ENCODE peak calls at places on chromosomes 4 and X, in six cellular contexts. One of them, this sample, is unnamed.

GRCh38 chr4:85514117-85514516 is 39.2 kb downstream of the ARHGAP24 start:
- DNase-seq in heart right ventricle: no peak
- DNase-seq in CD8-positive, alpha-beta T cell: no peak
- DNase-seq in OCI-LY7: no peak
- DNase-seq in heart left ventricle: no peak
- DNase-seq in right atrium auricular region: no peak
- DNase-seq in this sample: no peak

GRCh38 chr4:749771-750666 is 44.4 kb downstream of the PCGF3 start:
- DNase-seq in heart right ventricle: no peak
- DNase-seq in CD8-positive, alpha-beta T cell: no peak
- DNase-seq in heart left ventricle: no peak
- DNase-seq in OCI-LY7: no peak
- DNase-seq in right atrium auricular region: peak; percentile 65
- DNase-seq in this sample: peak; percentile 31

GRCh38 chr4:87659247-87659931 is 9.3 kb downstream of the DMP1 start:
- DNase-seq in heart left ventricle: no peak
- DNase-seq in OCI-LY7: no peak
- DNase-seq in CD8-positive, alpha-beta T cell: no peak
- DNase-seq in heart right ventricle: no peak
- DNase-seq in right atrium auricular region: no peak
- DNase-seq in this sample: no peak

GRCh38 chrX:3659761-3660160 is 53.7 kb downstream of the PRKX start:
- DNase-seq in heart left ventricle: no peak
- DNase-seq in OCI-LY7: no peak
- DNase-seq in heart right ventricle: no peak
- DNase-seq in CD8-positive, alpha-beta T cell: no peak
- DNase-seq in right atrium auricular region: no peak
- DNase-seq in this sample: no peak

GRCh38 chr4:105666693-105667092 is 41.8 kb downstream of the INTS12 start:
- DNase-seq in OCI-LY7: peak; percentile 19
- DNase-seq in CD8-positive, alpha-beta T cell: no peak
- DNase-seq in right atrium auricular region: no peak
- DNase-seq in heart left ventricle: no peak
- DNase-seq in heart right ventricle: no peak
- DNase-seq in this sample: no peak

GRCh38 chr4:152352645-152353116 is 183.2 kb downstream of the FBXW7 start:
- DNase-seq in right atrium auricular region: peak; percentile 62
- DNase-seq in CD8-positive, alpha-beta T cell: peak; percentile 1
- DNase-seq in heart right ventricle: peak; percentile 80
- DNase-seq in OCI-LY7: peak; percentile 8
- DNase-seq in heart left ventricle: no peak
- DNase-seq in this sample: no peak

GRCh38 chr4:87853108-87853507 is 20.3 kb downstream of the MEPE start:
- DNase-seq in heart right ventricle: no peak
- DNase-seq in right atrium auricular region: no peak
- DNase-seq in OCI-LY7: peak; percentile 33
- DNase-seq in heart left ventricle: no peak
- DNase-seq in CD8-positive, alpha-beta T cell: no peak
- DNase-seq in this sample: no peak

GRCh38 chr4:26723216-26723615 is 137.4 kb upstream of the STIM2 start:
- DNase-seq in heart left ventricle: no peak
- DNase-seq in OCI-LY7: peak; percentile 43
- DNase-seq in heart right ventricle: no peak
- DNase-seq in CD8-positive, alpha-beta T cell: no peak
- DNase-seq in right atrium auricular region: no peak
- DNase-seq in this sample: no peak

GRCh38 chrX:20623448-20623847 is 356.7 kb upstream of the RPS6KA3 start:
- DNase-seq in heart right ventricle: no peak
- DNase-seq in right atrium auricular region: no peak
- DNase-seq in CD8-positive, alpha-beta T cell: no peak
- DNase-seq in OCI-LY7: no peak
- DNase-seq in heart left ventricle: no peak
- DNase-seq in this sample: no peak

GRCh38 chr4:13525606-13526281 is 18.6 kb downstream of the NKX3-2 start:
- DNase-seq in heart left ventricle: no peak
- DNase-seq in right atrium auricular region: no peak
- DNase-seq in heart right ventricle: no peak
- DNase-seq in CD8-positive, alpha-beta T cell: no peak
- DNase-seq in OCI-LY7: no peak
- DNase-seq in this sample: no peak

GRCh38 chr4:185305979-185306442 is 89.7 kb downstream of the LRP2BP start:
- DNase-seq in CD8-positive, alpha-beta T cell: no peak
- DNase-seq in heart right ventricle: no peak
- DNase-seq in right atrium auricular region: no peak
- DNase-seq in heart left ventricle: no peak
- DNase-seq in OCI-LY7: no peak
- DNase-seq in this sample: no peak

GRCh38 chr4:168659971-168660465 is 163.2 kb downstream of the PALLD start:
- DNase-seq in heart left ventricle: no peak
- DNase-seq in right atrium auricular region: no peak
- DNase-seq in heart right ventricle: no peak
- DNase-seq in OCI-LY7: no peak
- DNase-seq in CD8-positive, alpha-beta T cell: no peak
- DNase-seq in this sample: no peak
- H3K4me1 ChIP-seq in heart left ventricle: peaks cover 23% of the 10 kb centered on the region
- H3K4me1 ChIP-seq in right atrium auricular region: no peaks in the 10 kb centered on the region
- H3K4me1 ChIP-seq in heart right ventricle: peaks cover 7% of the 10 kb centered on the region
- H3K4me1 ChIP-seq in OCI-LY7: no peaks in the 10 kb centered on the region
- H3K4me1 ChIP-seq in CD8-positive, alpha-beta T cell: no peaks in the 10 kb centered on the region
- H3K4me1 ChIP-seq in this sample: no peaks in the 10 kb centered on the region

DNA sequence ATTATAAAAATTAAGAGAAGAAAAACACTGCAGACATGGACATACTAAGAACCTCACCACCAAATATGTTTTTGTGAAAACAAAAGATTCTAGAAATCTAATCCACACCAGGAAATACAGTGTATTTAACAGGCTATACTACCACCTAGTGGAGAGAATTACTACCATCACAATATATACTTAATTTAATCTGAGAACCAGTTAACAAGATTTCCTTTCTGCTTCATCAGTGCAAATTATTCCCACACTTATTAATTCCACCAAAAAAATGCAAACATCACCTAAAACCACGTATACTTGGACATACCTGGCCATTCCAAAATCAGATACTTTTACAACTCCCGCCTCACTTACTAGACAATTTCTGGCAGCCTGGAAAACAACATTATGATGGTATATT is 7.0 kb upstream of the TXK start:
- DNase-seq in right atrium auricular region: no peak
- DNase-seq in OCI-LY7: peak; percentile 69
- DNase-seq in heart left ventricle: no peak
- DNase-seq in heart right ventricle: no peak
- DNase-seq in CD8-positive, alpha-beta T cell: no peak
- DNase-seq in this sample: no peak
- TF ChIP-seq CTCF in right atrium auricular region: peak; percentile 36
- TF ChIP-seq CTCF in OCI-LY7: peak; percentile 86
- TF ChIP-seq CTCF in heart left ventricle: peak; percentile 43
- TF ChIP-seq CTCF in heart right ventricle: peak; percentile 25
- TF ChIP-seq CTCF in CD8-positive, alpha-beta T cell: peak; percentile 72
- TF ChIP-seq CTCF in this sample: no peak

GRCh38 chr4:89294583-89295244 is 12.9 kb downstream of the GPRIN3 start:
- DNase-seq in heart right ventricle: no peak
- DNase-seq in right atrium auricular region: no peak
- DNase-seq in OCI-LY7: peak; percentile 81
- DNase-seq in CD8-positive, alpha-beta T cell: no peak
- DNase-seq in heart left ventricle: no peak
- DNase-seq in this sample: no peak
- H3K4me1 ChIP-seq in heart right ventricle: peaks cover 99% of the 10 kb centered on the region
- H3K4me1 ChIP-seq in right atrium auricular region: no peaks in the 10 kb centered on the region
- H3K4me1 ChIP-seq in OCI-LY7: peaks cover 85% of the 10 kb centered on the region
- H3K4me1 ChIP-seq in CD8-positive, alpha-beta T cell: peaks cover 80% of the 10 kb centered on the region
- H3K4me1 ChIP-seq in heart left ventricle: peaks cover 66% of the 10 kb centered on the region
- H3K4me1 ChIP-seq in this sample: peaks cover 56% of the 10 kb centered on the region

DNA sequence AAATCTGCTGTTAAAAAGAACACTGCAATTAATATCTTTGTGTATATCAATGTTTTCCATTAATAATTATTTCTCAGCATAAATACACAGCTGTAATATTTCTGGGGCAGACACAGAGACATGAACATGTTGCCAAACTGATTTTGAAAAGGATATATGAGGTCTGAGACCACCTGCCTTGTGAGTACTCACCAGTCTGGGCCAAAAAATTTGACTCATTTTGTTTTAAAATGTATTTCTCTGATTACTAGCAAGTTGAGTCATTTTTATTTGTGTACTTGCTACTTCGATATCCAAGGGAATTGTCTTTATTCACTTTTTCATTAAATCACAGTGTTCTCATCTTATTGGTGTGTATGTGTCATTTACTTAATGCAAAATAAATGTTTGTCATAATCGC is 8.5 kb upstream of the RAI2 start:
- DNase-seq in OCI-LY7: no peak
- DNase-seq in right atrium auricular region: no peak
- DNase-seq in heart right ventricle: no peak
- DNase-seq in CD8-positive, alpha-beta T cell: no peak
- DNase-seq in heart left ventricle: no peak
- DNase-seq in this sample: no peak
- TF ChIP-seq CTCF in OCI-LY7: no peak
- TF ChIP-seq CTCF in right atrium auricular region: no peak
- TF ChIP-seq CTCF in heart right ventricle: no peak
- TF ChIP-seq CTCF in CD8-positive, alpha-beta T cell: no peak
- TF ChIP-seq CTCF in heart left ventricle: no peak
- TF ChIP-seq CTCF in this sample: no peak

GRCh38 chrX:15947648-15948317 is 93.2 kb upstream of the AP1S2 start:
- DNase-seq in heart left ventricle: no peak
- DNase-seq in heart right ventricle: no peak
- DNase-seq in CD8-positive, alpha-beta T cell: no peak
- DNase-seq in OCI-LY7: no peak
- DNase-seq in right atrium auricular region: no peak
- DNase-seq in this sample: no peak
- H3K4me1 ChIP-seq in heart left ventricle: no peaks in the 10 kb centered on the region
- H3K4me1 ChIP-seq in heart right ventricle: peaks cover 11% of the 10 kb centered on the region
- H3K4me1 ChIP-seq in CD8-positive, alpha-beta T cell: no peaks in the 10 kb centered on the region
- H3K4me1 ChIP-seq in OCI-LY7: no peaks in the 10 kb centered on the region
- H3K4me1 ChIP-seq in right atrium auricular region: no peaks in the 10 kb centered on the region
- H3K4me1 ChIP-seq in this sample: no peaks in the 10 kb centered on the region

DNA sequence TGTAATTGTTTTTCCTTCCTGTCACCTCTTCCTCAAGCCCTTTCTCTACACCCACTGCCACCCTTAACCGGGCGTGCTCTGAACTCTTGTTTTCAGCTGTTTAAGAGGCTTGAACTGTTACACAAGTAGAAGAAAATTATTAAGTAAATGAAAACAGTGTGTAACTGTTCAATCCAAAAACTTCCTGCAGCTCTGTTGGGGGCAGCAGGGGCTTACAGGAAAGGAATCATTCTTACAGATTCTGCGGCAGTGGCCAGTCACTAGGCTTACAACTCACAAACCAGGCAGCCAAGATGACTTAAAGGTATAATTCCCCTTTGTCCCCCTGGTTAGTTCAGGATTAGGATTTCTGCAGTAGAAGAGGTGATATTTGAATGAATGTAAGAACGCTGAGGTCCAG is 70.2 kb upstream of the ETNPPL start:
- DNase-seq in heart left ventricle: no peak
- DNase-seq in heart right ventricle: no peak
- DNase-seq in CD8-positive, alpha-beta T cell: no peak
- DNase-seq in OCI-LY7: no peak
- DNase-seq in right atrium auricular region: no peak
- DNase-seq in this sample: no peak
- TF ChIP-seq CTCF in heart left ventricle: no peak
- TF ChIP-seq CTCF in heart right ventricle: no peak
- TF ChIP-seq CTCF in CD8-positive, alpha-beta T cell: no peak
- TF ChIP-seq CTCF in OCI-LY7: no peak
- TF ChIP-seq CTCF in right atrium auricular region: no peak
- TF ChIP-seq CTCF in this sample: no peak

GRCh38 chr4:10117424-10118354 is 1.1 kb upstream of the WDR1 start:
- DNase-seq in right atrium auricular region: no peak
- DNase-seq in heart left ventricle: no peak
- DNase-seq in CD8-positive, alpha-beta T cell: peak; percentile 36
- DNase-seq in OCI-LY7: peak; percentile 63
- DNase-seq in heart right ventricle: no peak
- DNase-seq in this sample: no peak

GRCh38 chr4:10114607-10115006 is 2.0 kb downstream of the WDR1 start:
- DNase-seq in right atrium auricular region: no peak
- DNase-seq in CD8-positive, alpha-beta T cell: no peak
- DNase-seq in OCI-LY7: no peak
- DNase-seq in heart right ventricle: no peak
- DNase-seq in heart left ventricle: no peak
- DNase-seq in this sample: no peak

GRCh38 chr4:10115271-10115656 is 1.3 kb downstream of the WDR1 start:
- DNase-seq in OCI-LY7: no peak
- DNase-seq in heart right ventricle: no peak
- DNase-seq in right atrium auricular region: no peak
- DNase-seq in heart left ventricle: no peak
- DNase-seq in CD8-positive, alpha-beta T cell: no peak
- DNase-seq in this sample: no peak

GRCh38 chr4:10116625-10117423 is at the start of gene WDR1:
- DNase-seq in heart right ventricle: peak; percentile 95
- DNase-seq in CD8-positive, alpha-beta T cell: peak; percentile 96
- DNase-seq in heart left ventricle: peak; percentile 99
- DNase-seq in OCI-LY7: peak; percentile 92
- DNase-seq in right atrium auricular region: peak; percentile 97
- DNase-seq in this sample: peak; percentile 99

DNA sequence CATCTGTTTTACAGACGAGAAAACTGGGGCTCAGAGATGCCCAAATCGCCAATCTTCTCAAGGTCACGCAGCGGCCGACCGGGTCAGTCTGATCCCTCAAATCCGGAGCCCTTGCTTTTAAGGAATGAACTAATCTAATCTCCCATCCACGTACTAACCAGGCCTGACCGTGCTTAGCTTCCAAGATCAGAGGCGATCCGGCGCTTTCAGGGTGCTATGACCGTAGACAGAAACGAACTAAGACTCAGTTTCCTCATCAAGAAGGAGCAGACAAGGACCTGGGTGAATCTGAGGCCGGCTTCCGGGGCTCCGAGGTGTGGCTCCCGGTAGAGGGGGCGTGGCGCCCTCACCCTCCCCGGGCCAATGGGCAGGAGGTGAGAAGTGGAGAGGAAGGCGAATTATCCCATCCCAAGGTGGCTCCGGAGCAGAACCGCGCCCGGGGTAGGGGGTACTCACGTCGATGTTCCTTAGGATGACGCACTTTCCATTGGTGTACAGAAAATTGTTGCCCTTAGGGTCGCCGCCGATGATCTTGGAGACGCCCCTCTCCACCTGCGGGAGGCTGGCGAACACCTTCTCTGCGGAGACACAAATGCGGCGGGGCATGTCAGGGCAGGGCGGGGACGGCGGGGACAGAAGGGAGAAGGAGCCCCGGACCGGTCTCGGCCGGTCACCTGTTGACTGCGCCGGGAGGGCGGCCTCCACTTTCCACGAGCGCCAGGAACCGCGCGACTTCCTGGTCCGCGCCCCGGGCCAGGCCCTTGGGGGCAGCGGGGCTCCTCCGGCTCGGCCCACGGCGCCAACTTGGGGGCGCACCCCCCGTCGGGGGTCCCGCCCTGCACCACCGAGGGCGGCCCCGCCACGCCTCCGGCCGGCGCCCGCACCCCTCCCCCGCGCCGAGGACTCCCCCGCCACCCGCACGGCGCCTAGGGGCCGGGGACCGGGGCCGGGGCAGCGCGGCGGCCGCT is 658 bp downstream of the WDR1 start:
- DNase-seq in CD8-positive, alpha-beta T cell: peak; percentile 69
- DNase-seq in heart right ventricle: no peak
- DNase-seq in right atrium auricular region: no peak
- DNase-seq in OCI-LY7: peak; percentile 70
- DNase-seq in heart left ventricle: no peak
- DNase-seq in this sample: peak; percentile 93
- H3K4me1 ChIP-seq in CD8-positive, alpha-beta T cell: peaks cover 71% of the 10 kb centered on the region
- H3K4me1 ChIP-seq in heart right ventricle: peaks cover 65% of the 10 kb centered on the region
- H3K4me1 ChIP-seq in right atrium auricular region: no peaks in the 10 kb centered on the region
- H3K4me1 ChIP-seq in OCI-LY7: peaks cover 24% of the 10 kb centered on the region
- H3K4me1 ChIP-seq in heart left ventricle: peaks cover 61% of the 10 kb centered on the region
- H3K4me1 ChIP-seq in this sample: peaks cover 16% of the 10 kb centered on the region

This sample was measured in left lung.